ENCODE peak calls at places on chromosomes 3 and 15, in seven cellular contexts. A is neural progenitor cell, K is brain microvascular endothelial cell, I is heart left ventricle, Z is ovary, G is stomach, J is tibial nerve. Q is an unnamed sample.

GRCh38 chr3:159263750-159264561 is 462.1 kb downstream of the MFSD1 start:
- DNase-seq in I (peak; percentile 11), K (peak; percentile 63), Z (no peak), G (no peak), A (peak; percentile 61), J (no peak), Q (peak; percentile 1)

GRCh38 chr3:42836545-42837123 is 27.4 kb downstream of the ACKR2 start:
- DNase-seq in A (no peak), J (no peak), I (no peak), Z (no peak), G (no peak), K (no peak), Q (no peak)

GRCh38 chr3:32956750-32957570 is 5.5 kb downstream of the CCR4 start:
- DNase-seq in G (no peak), A (no peak), Z (no peak), I (no peak), J (no peak), K (no peak), Q (no peak)

GRCh38 chr3:123028233-123028828 is 768 bp upstream of the SEMA5B start:
- DNase-seq in K (peak; percentile 43), J (peak; percentile 14), G (no peak), A (peak; percentile 81), Z (peak; percentile 27), I (peak; percentile 34), Q (peak; percentile 16)

GRCh38 chr15:29319823-29320222 is 50.2 kb upstream of the NSMCE3 start:
- DNase-seq in J (no peak), A (no peak), Z (no peak), G (no peak), K (no peak), I (no peak), Q (no peak)

GRCh38 chr3:171892457-171892856 is 49.3 kb downstream of the TMEM212 start:
- DNase-seq in A (no peak), J (no peak), K (no peak), Z (no peak), G (no peak), I (no peak), Q (no peak)

GRCh38 chr3:35537265-35537664 is 102.1 kb upstream of the ARPP21 start:
- DNase-seq in G (no peak), A (no peak), Z (no peak), K (no peak), I (no peak), J (no peak), Q (no peak)

GRCh38 chr15:92822216-92823144 is 77.6 kb upstream of the CHD2 start:
- DNase-seq in A (peak; percentile 59), J (no peak), K (no peak), G (no peak), I (no peak), Z (no peak), Q (no peak)

GRCh38 chr3:81871358-81872152 is 110.1 kb upstream of the GBE1 start:
- DNase-seq in A (no peak), G (no peak), K (no peak), I (no peak), Z (no peak), J (no peak), Q (no peak)

GRCh38 chr3:136409549-136409948 is 159.4 kb downstream of the PCCB start:
- DNase-seq in G (no peak), K (no peak), Z (no peak), J (no peak), I (no peak), A (no peak), Q (no peak)

GRCh38 chr3:73074681-73075305 is 13.3 kb downstream of the EBLN2 start:
- DNase-seq in K (no peak), A (no peak), I (no peak), J (no peak), G (no peak), Z (no peak), Q (no peak)

GRCh38 chr3:43423634-43424033 is 137.3 kb downstream of the SNRK start:
- DNase-seq in I (no peak), J (no peak), Z (no peak), G (no peak), K (no peak), A (no peak), Q (no peak)

GRCh38 chr3:160973067-160973466 is 132.1 kb downstream of the B3GALNT1 start:
- DNase-seq in G (no peak), J (no peak), A (no peak), I (no peak), K (no peak), Z (no peak), Q (no peak)

GRCh38 chr3:197001972-197002700 is 27.5 kb downstream of the MELTF start:
- DNase-seq in G (no peak), Z (peak; percentile 37), A (peak; percentile 24), J (no peak), K (no peak), I (no peak), Q (no peak)

GRCh38 chr3:192875971-192876565 is 41.6 kb downstream of the MB21D2 start:
- DNase-seq in J (no peak), Z (no peak), G (no peak), I (no peak), K (no peak), A (no peak), Q (no peak)

GRCh38 chr3:120357807-120358206 is 8.7 kb upstream of the LRRC58 start:
- DNase-seq in K (no peak), G (no peak), A (no peak), I (no peak), J (no peak), Z (no peak), Q (no peak)

GRCh38 chr3:134873789-134874188 is 78.7 kb downstream of the EPHB1 start:
- DNase-seq in J (no peak), A (no peak), I (no peak), Z (no peak), K (no peak), G (no peak), Q (no peak)
- H3K27me3 ChIP-seq in J (no peaks in the 10 kb centered on the region), A (no peaks in the 10 kb centered on the region), I (no peaks in the 10 kb centered on the region), Z (no peaks in the 10 kb centered on the region), K (no peaks in the 10 kb centered on the region), G (no peaks in the 10 kb centered on the region), Q (no peaks in the 10 kb centered on the region)

DNA sequence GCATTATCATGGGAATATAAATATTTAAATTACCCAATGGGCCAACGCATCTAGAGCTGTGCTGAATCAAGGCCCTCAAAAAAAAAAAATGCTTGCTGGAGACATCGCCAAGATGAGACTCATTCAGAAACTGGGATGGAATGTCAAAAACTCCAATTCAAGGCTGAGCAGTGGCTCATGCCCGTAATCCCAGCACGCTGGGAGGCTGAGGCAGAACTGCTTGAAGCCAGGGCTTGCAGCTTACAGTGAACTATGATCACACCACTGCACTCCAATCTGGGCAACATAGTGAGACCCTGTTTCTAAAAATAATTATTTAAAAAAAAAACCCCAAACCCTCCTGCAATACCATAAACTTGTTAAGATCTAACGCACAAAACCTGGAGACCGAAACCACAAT is 3.1 kb upstream of the CACNA1D start:
- DNase-seq in A (no peak), J (no peak), K (no peak), I (no peak), G (no peak), Z (no peak), Q (no peak)
- TF ChIP-seq CTCF in A (no peak), J (no peak), K (no peak), I (no peak), G (no peak), Z (no peak), Q (no peak)

DNA sequence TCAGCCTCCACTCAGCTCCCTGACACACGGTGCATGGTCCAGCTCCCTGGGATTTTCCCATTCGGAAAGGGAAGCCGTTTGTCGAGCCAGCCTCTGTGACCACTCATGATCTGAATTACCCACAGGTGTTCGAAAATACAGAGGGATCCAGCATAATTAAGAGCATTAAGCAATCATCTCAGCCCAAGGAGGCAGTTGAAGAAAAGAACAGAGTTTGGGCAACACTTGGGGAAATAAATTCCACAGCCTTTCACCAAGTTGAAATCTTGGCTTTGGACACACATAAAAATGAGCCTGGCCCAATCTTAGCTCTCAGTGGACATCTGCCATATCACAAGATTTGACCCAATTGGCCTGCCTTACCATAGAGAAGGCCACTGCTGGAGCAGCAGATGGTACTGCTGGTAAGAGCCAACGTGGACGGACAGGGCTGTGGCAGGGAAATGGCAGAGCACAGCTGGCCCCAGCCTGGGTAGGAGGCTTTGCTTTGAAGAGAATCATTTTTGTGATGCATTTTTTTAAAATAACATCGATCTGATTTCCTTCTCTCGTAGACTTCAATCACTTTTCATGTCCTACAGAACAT is 13.0 kb downstream of the FOXP1 start:
- DNase-seq in J (no peak), K (no peak), I (no peak), G (no peak), A (no peak), Z (no peak), Q (no peak)
- H3K36me3 ChIP-seq in J (peaks cover 8% of the 10 kb centered on the region), K (peaks cover 3% of the 10 kb centered on the region), I (no peaks in the 10 kb centered on the region), G (peaks cover 7% of the 10 kb centered on the region), A (no peaks in the 10 kb centered on the region), Z (no peaks in the 10 kb centered on the region), Q (no peaks in the 10 kb centered on the region)

GRCh38 chr3:195455789-195456188 is 13.0 kb upstream of the ACAP2 start:
- DNase-seq in K (no peak), I (no peak), A (no peak), G (no peak), Z (no peak), J (no peak), Q (no peak)
- H3K27me3 ChIP-seq in K (no peaks in the 10 kb centered on the region), I (no peaks in the 10 kb centered on the region), A (no peaks in the 10 kb centered on the region), G (no peaks in the 10 kb centered on the region), Z (no peaks in the 10 kb centered on the region), J (no peaks in the 10 kb centered on the region), Q (no peaks in the 10 kb centered on the region)

GRCh38 chr3:89114841-89115223 is 7.4 kb downstream of the EPHA3 start:
- DNase-seq in A (no peak), K (no peak), J (no peak), I (no peak), G (no peak), Z (no peak), Q (no peak)
- TF ChIP-seq CTCF in A (no peak), K (no peak), J (no peak), I (no peak), G (peak; percentile 0), Z (no peak), Q (no peak)

GRCh38 chr3:126989316-126990023 is 6.6 kb downstream of the PLXNA1 start:
- DNase-seq in A (no peak), G (no peak), K (no peak), J (no peak), I (no peak), Z (no peak), Q (no peak)

GRCh38 chr3:126990024-126990700 is 7.2 kb downstream of the PLXNA1 start:
- DNase-seq in I (no peak), G (no peak), A (no peak), K (no peak), J (no peak), Z (no peak), Q (no peak)

GRCh38 chr3:126992216-126992615 is 9.3 kb downstream of the PLXNA1 start:
- DNase-seq in Z (no peak), I (no peak), A (no peak), G (no peak), K (no peak), J (no peak), Q (no peak)

GRCh38 chr3:126991366-126992200 is 8.7 kb downstream of the PLXNA1 start:
- DNase-seq in K (no peak), Z (no peak), G (no peak), I (no peak), A (no peak), J (no peak), Q (no peak)

GRCh38 chr3:126990890-126991289 is 8.0 kb downstream of the PLXNA1 start:
- DNase-seq in J (no peak), G (no peak), A (no peak), K (no peak), Z (no peak), I (no peak), Q (no peak)
- H3K36me3 ChIP-seq in J (peaks cover 39% of the 10 kb centered on the region), G (peaks cover 41% of the 10 kb centered on the region), A (no peaks in the 10 kb centered on the region), K (peaks cover 19% of the 10 kb centered on the region), Z (no peaks in the 10 kb centered on the region), I (peaks cover 18% of the 10 kb centered on the region), Q (peaks cover 1% of the 10 kb centered on the region)